ENCODE peak calls at places on chromosomes 7 and 10, in four cellular contexts. I is neuronal stem cell, G is H1, V is IMR-90. L is an unnamed sample.

GRCh38 chr10:29304259-29305030 is 15.6 kb downstream of the LYZL1 start:
- DNase-seq in V (peak), I (peak), G (peak), L (peak)

GRCh38 chr10:76555271-76555670 is 1082.3 kb downstream of the KCNMA1 start:
- DNase-seq in I (no peak), V (no peak), G (no peak), L (no peak)

GRCh38 chr10:29895436-29895835 is 163.9 kb downstream of the JCAD start:
- DNase-seq in I (peak), G (no peak), V (peak), L (peak)

GRCh38 chr7:115274-115911 is 77.0 kb upstream of the FAM20C start:
- DNase-seq in V (peak), I (no peak), G (no peak), L (no peak)

GRCh38 chr7:125033506-125033905 is 103.9 kb upstream of the POT1 start:
- DNase-seq in V (no peak), I (no peak), G (no peak), L (peak)

GRCh38 chr10:44908936-44909335 is 2.2 kb upstream of the TMEM72 start:
- DNase-seq in I (no peak), V (no peak), G (no peak), L (no peak)

GRCh38 chr10:99612167-99612831 is 7.9 kb downstream of the SLC25A28 start:
- DNase-seq in V (peak), I (peak), G (no peak), L (peak)

GRCh38 chr7:116549370-116549769 is 24.5 kb downstream of the CAV1 start:
- DNase-seq in G (no peak), V (no peak), I (no peak), L (no peak)

GRCh38 chr7:101614939-101615302 is 14.2 kb downstream of the MYL10 start:
- DNase-seq in G (no peak), I (no peak), V (no peak), L (no peak)

GRCh38 chr10:61896854-61897661 is 4.4 kb upstream of the ARID5B start:
- DNase-seq in G (peak), V (peak), I (peak), L (peak)

GRCh38 chr10:72329290-72330058 is 25.2 kb downstream of the DNAJB12 start:
- DNase-seq in I (no peak), G (no peak), V (no peak), L (no peak)

GRCh38 chr7:70647801-70648491 is 484.0 kb upstream of the GALNT17 start:
- DNase-seq in I (no peak), V (peak), G (no peak), L (no peak)

GRCh38 chr7:116552616-116553015 is 27.8 kb downstream of the CAV1 start:
- DNase-seq in G (no peak), V (peak), I (no peak), L (no peak)

GRCh38 chr10:49629286-49629915 is 15.6 kb downstream of the CHAT start:
- DNase-seq in I (no peak), G (no peak), V (no peak), L (no peak)

GRCh38 chr7:143479055-143479766 is 1.5 kb downstream of the TAS2R41 start:
- DNase-seq in I (no peak), G (no peak), V (peak), L (no peak)

GRCh38 chr7:3206771-3207191 is 94.3 kb upstream of the SDK1 start:
- DNase-seq in I (no peak), G (peak), V (no peak), L (no peak)

GRCh38 chr7:135744938-135745701 is 3.5 kb downstream of the FAM180A start:
- DNase-seq in G (no peak), I (no peak), V (peak), L (no peak)

GRCh38 chr7:157121184-157121715 is 17.5 kb upstream of the UBE3C start:
- DNase-seq in I (no peak), G (no peak), V (no peak), L (no peak)

GRCh38 chr7:132423594-132424200 is 152.6 kb downstream of the PLXNA4 start:
- DNase-seq in I (no peak), V (no peak), G (no peak), L (no peak)

GRCh38 chr10:80410122-80410521 is 1.8 kb downstream of the PRXL2A start:
- DNase-seq in V (no peak), G (no peak), I (no peak), L (no peak)

GRCh38 chr10:110501142-110501937 is 3.6 kb downstream of the DUSP5 start:
- DNase-seq in V (peak), I (no peak), G (peak), L (peak)

GRCh38 chr7:30743371-30744074 is 8.4 kb upstream of the INMT start:
- DNase-seq in I (no peak), V (peak), G (no peak), L (no peak)

GRCh38 chr7:27242580-27243339 is at the start of gene EVX1:
- DNase-seq in G (peak), I (no peak), V (peak), L (peak)

GRCh38 chr7:121366852-121367431 is 29.2 kb downstream of the FAM3C start:
- DNase-seq in G (no peak), V (peak), I (peak), L (no peak)

GRCh38 chr7:157576415-157576814 is 239.6 kb downstream of the DNAJB6 start:
- DNase-seq in I (no peak), V (no peak), G (no peak), L (no peak)

GRCh38 chr7:36210542-36210941 is 57.5 kb downstream of the EEPD1 start:
- DNase-seq in I (no peak), V (peak), G (no peak), L (no peak)

GRCh38 chr7:47325337-47325736 is 256.6 kb downstream of the TNS3 start:
- DNase-seq in G (no peak), I (no peak), V (no peak), L (no peak)

GRCh38 chr7:47327698-47328391 is 254.1 kb downstream of the TNS3 start:
- DNase-seq in G (peak), V (peak), I (peak), L (peak)

GRCh38 chr7:47327306-47327697 is 254.6 kb downstream of the TNS3 start:
- DNase-seq in V (peak), I (no peak), G (no peak), L (no peak)

GRCh38 chr7:47326220-47326619 is 255.7 kb downstream of the TNS3 start:
- DNase-seq in V (peak), I (no peak), G (peak), L (no peak)

GRCh38 chr7:47326808-47327207 is 255.1 kb downstream of the TNS3 start:
- DNase-seq in V (peak), G (peak), I (no peak), L (no peak)
- H2BK15ac ChIP-seq in V (no peak), G (no peak), I (no peak), L (no peak)

DNA sequence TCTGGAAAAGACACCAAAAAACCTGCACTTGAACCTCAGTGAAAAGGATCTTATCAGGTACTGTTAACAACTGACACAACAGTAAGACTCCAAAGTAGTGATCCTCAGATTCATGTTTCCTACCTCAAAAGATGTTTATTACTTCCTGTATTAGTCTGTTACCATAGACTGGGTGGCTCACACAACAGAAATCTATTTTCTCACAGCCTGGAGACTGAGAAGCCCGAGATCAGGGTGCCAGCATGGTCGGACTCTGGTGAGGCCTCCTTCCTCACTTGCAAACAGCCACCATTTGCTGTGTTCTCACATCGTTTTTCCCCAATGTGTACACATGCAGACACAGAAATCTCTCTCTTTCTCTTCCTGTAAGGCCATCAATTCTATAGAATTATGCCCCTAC is 154.0 kb upstream of the THSD7A start:
- DNase-seq in G (no peak), V (no peak), I (no peak), L (no peak)
- H4K91ac ChIP-seq in G (no peak), V (no peak), I (no peak), L (no peak)

GRCh38 chr10:3333426-3333825 is 160.8 kb upstream of the PITRM1 start:
- DNase-seq in G (no peak), V (no peak), I (no peak), L (no peak)

GRCh38 chr10:3332732-3333131 is 160.2 kb upstream of the PITRM1 start:
- DNase-seq in G (no peak), I (no peak), V (no peak), L (no peak)

GRCh38 chr10:3330687-3331086 is 158.1 kb upstream of the PITRM1 start:
- DNase-seq in G (no peak), V (peak), I (no peak), L (no peak)

GRCh38 chr10:3331104-3331645 is 158.6 kb upstream of the PITRM1 start:
- DNase-seq in G (no peak), I (no peak), V (no peak), L (no peak)

GRCh38 chr10:3331680-3332230 is 159.2 kb upstream of the PITRM1 start:
- DNase-seq in I (no peak), G (no peak), V (no peak), L (no peak)
- H2BK15ac ChIP-seq in I (no peak), G (no peak), V (no peak), L (no peak)

GRCh38 chr10:78696791-78697420 is 371.9 kb upstream of the ZMIZ1 start:
- DNase-seq in I (no peak), G (no peak), V (no peak), L (no peak)
- H4K91ac ChIP-seq in I (no peak), G (no peak), V (no peak), L (no peak)

DNA sequence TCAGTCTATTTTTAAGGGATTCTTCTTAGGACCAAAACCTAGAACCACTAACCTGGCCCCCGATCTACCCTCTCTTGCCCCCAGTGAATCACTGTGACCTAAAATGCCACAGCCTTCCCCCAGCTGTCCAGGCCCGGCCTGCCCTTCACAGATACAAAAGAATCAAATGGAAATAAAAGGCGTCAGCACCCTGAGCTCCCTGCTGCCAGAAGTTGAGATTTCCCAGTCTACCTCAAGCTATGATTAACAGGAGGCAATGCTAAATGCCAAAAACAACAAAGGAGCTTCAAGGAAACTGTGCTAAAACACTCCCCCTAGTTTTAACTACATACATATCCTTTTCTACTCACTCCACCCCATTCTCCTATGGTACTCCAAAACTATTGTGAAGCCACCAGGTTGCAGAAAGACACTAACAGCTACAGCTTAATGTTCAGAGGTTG is 67.8 kb downstream of the GSAP start:
- DNase-seq in V (peak), G (no peak), I (no peak), L (no peak)
- H2BK15ac ChIP-seq in V (no peak), G (no peak), I (no peak), L (no peak)

DNA sequence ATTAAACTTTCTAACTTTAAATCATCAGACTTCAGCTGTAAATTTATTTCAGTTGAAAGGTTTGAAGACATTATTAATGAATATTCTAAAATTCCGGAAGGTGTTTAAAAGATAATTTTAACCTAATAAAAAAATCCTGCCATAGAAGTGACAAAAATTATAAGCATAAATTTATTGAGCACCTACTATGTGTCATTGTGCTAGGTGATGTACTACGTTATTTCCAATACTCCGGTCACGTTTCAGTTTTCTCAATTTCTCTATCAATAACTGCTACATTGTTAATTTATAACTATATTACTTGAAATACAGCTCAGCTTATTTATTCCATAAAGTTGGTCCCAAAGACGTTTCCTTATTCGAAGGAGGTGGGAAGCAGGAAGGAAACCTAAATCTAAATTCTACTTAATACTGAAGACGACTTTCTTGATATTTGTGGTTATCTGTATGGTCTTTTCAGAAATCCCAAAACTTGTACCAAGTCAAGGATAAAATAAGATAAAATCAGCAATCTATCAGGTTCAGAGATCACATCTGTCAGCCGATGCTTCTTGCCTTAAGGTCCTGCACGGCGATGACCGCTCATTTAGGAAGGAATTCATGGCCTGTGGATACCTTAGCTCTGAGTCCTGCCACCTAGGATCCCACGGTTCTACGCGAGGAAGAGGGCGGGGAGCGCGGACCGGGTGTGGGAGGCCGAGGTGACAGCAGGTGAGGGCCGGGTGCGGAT is 1.2 kb upstream of the ZEB1 start:
- DNase-seq in V (no peak), I (no peak), G (no peak), L (no peak)
- H4K91ac ChIP-seq in V (peak), I (no peak), G (no peak), L (no peak)